ENCODE peak calls at places on chromosomes 6 and 20, in six cellular contexts. F is right lobe of liver; R is fibroblast of villous mesenchyme; K is activated CD4-positive, alpha-beta T cell treated with anti-CD3 and anti-CD28 coated beads for 36 hours; M is fibroblast of gingiva; A is neural crest cell. W is an unnamed sample.

GRCh38 chr6:117601811-117602150 is 530 bp downstream of the GOPC start:
- DNase-seq in F (peak; percentile 32), R (no peak), K (peak; percentile 35), M (no peak), A (no peak), W (no peak)

GRCh38 chr20:61236677-61237076 is 15.4 kb upstream of the CDH4 start:
- DNase-seq in F (no peak), R (no peak), K (no peak), M (no peak), A (no peak), W (no peak)

GRCh38 chr6:138805431-138805830 is 9.5 kb downstream of the ECT2L start:
- DNase-seq in F (no peak), R (peak; percentile 48), K (no peak), M (peak; percentile 61), A (no peak), W (no peak)

GRCh38 chr20:22546344-22546743 is 38.0 kb downstream of the FOXA2 start:
- DNase-seq in F (no peak), R (no peak), K (no peak), M (no peak), A (no peak), W (no peak)

GRCh38 chr6:36125575-36125974 is 4.7 kb upstream of the MAPK13 start:
- DNase-seq in F (no peak), R (no peak), K (no peak), M (no peak), A (no peak), W (no peak)

GRCh38 chr20:1323256-1323655 is 5.7 kb downstream of the SDCBP2 start:
- DNase-seq in F (no peak), R (no peak), K (no peak), M (peak; percentile 53), A (no peak), W (peak; percentile 3)

GRCh38 chr20:34954905-34955231 is 738 bp downstream of the GSS start:
- DNase-seq in F (no peak), R (peak; percentile 38), K (peak; percentile 22), M (peak; percentile 43), A (peak; percentile 25), W (no peak)

GRCh38 chr6:97215157-97215769 is 67.8 kb downstream of the MMS22L start:
- DNase-seq in F (no peak), R (peak; percentile 78), K (peak; percentile 15), M (peak; percentile 66), A (peak; percentile 33), W (no peak)

GRCh38 chr6:129264480-129265045 is 381.6 kb downstream of the LAMA2 start:
- DNase-seq in F (no peak), R (no peak), K (no peak), M (no peak), A (no peak), W (no peak)

GRCh38 chr20:61443541-61444126 is 191.6 kb downstream of the CDH4 start:
- DNase-seq in F (no peak), R (no peak), K (no peak), M (no peak), A (no peak), W (no peak)

GRCh38 chr20:18679020-18679419 is 91.2 kb downstream of the DTD1 start:
- DNase-seq in F (no peak), R (peak; percentile 7), K (no peak), M (no peak), A (peak; percentile 5), W (no peak)

GRCh38 chr20:25065625-25066338 is 7.8 kb upstream of the ACSS1 start:
- DNase-seq in F (peak; percentile 34), R (peak; percentile 64), K (peak; percentile 75), M (peak; percentile 53), A (peak; percentile 48), W (peak; percentile 38)

GRCh38 chr6:67679566-67680296 is 955.4 kb upstream of the ADGRB3 start:
- DNase-seq in F (no peak), R (no peak), K (no peak), M (no peak), A (no peak), W (no peak)

GRCh38 chr6:109290143-109290931 is 91.9 kb downstream of the CD164 start:
- DNase-seq in F (no peak), R (no peak), K (no peak), M (no peak), A (no peak), W (no peak)

GRCh38 chr6:63537126-63537958 is 34.9 kb upstream of the LOC128125822 start:
- DNase-seq in F (no peak), R (no peak), K (no peak), M (no peak), A (no peak), W (no peak)

GRCh38 chr6:106439459-106439858 is 78.9 kb downstream of the CRYBG1 start:
- DNase-seq in F (no peak), R (no peak), K (no peak), M (no peak), A (no peak), W (no peak)

GRCh38 chr6:89356644-89357043 is 4.1 kb upstream of the UBE2J1 start:
- DNase-seq in F (no peak), R (no peak), K (no peak), M (no peak), A (no peak), W (no peak)